ENCODE peak calls at places on chromosomes 2 and 18, in seven cellular contexts. Z is MG63, U is activated T-cell treated with anti-CD3 and anti-CD28 coated beads for 1 hour, N is K562, K is KBM-7, Y is psoas muscle, W is AG10803. S is an unnamed sample.

GRCh38 chr2:66846887-66847286 is 412.0 kb downstream of the MEIS1 start:
- DNase-seq in Z (no peak), U (no peak), N (no peak), K (no peak), Y (no peak), W (no peak), S (no peak)

GRCh38 chr18:34729740-34730338 is 19.7 kb downstream of the DTNA start:
- DNase-seq in Z (no peak), U (no peak), N (no peak), K (no peak), Y (no peak), W (no peak), S (no peak)

GRCh38 chr2:25090801-25091200 is 48.9 kb downstream of the EFR3B start:
- DNase-seq in Z (no peak), U (no peak), N (no peak), K (no peak), Y (no peak), W (no peak), S (no peak)

GRCh38 chr18:38241736-38242135 is 676.1 kb upstream of the CELF4 start:
- DNase-seq in Z (peak), U (no peak), N (no peak), K (no peak), Y (no peak), W (peak), S (no peak)

GRCh38 chr2:46780801-46781445 is 134.7 kb downstream of the MCFD2 start:
- DNase-seq in Z (peak), U (no peak), N (peak), K (peak), Y (peak), W (peak), S (no peak)

GRCh38 chr2:19989681-19990415 is at the start of gene WDR35:
- DNase-seq in Z (peak), U (peak), N (peak), K (peak), Y (peak), W (peak), S (peak)

GRCh38 chr2:42459296-42459695 is 34.5 kb downstream of the KCNG3 start:
- DNase-seq in Z (no peak), U (no peak), N (no peak), K (no peak), Y (no peak), W (no peak), S (no peak)

GRCh38 chr2:28437142-28437835 is 44.6 kb downstream of the FOSL2 start:
- DNase-seq in Z (no peak), U (no peak), N (no peak), K (no peak), Y (peak), W (peak), S (no peak)

GRCh38 chr2:149991576-149991975 is 404.0 kb upstream of the MMADHC start:
- DNase-seq in Z (no peak), U (no peak), N (no peak), K (no peak), Y (no peak), W (peak), S (no peak)

GRCh38 chr2:74653589-74653984 is 460 bp upstream of the SEMA4F start:
- DNase-seq in Z (no peak), U (no peak), N (no peak), K (no peak), Y (no peak), W (peak), S (no peak)

GRCh38 chr2:101985793-101986164 is 6.0 kb upstream of the IL1R2 start:
- DNase-seq in Z (no peak), U (no peak), N (no peak), K (no peak), Y (no peak), W (no peak), S (no peak)

GRCh38 chr2:179410552-179411356 is 146.1 kb upstream of the SESTD1 start:
- DNase-seq in Z (peak), U (no peak), N (peak), K (peak), Y (peak), W (peak), S (no peak)

GRCh38 chr18:36809590-36810381 is 19.0 kb downstream of the TPGS2 start:
- DNase-seq in Z (peak), U (no peak), N (peak), K (peak), Y (no peak), W (peak), S (peak)

GRCh38 chr2:9201185-9201891 is 5.3 kb upstream of the ASAP2 start:
- DNase-seq in Z (no peak), U (no peak), N (peak), K (no peak), Y (no peak), W (peak), S (no peak)

GRCh38 chr2:100018794-100019193 is 123.6 kb downstream of the AFF3 start:
- DNase-seq in Z (peak), U (no peak), N (no peak), K (no peak), Y (no peak), W (peak), S (no peak)

GRCh38 chr18:76496200-76496890 is 1.3 kb upstream of the ZNF516 start:
- DNase-seq in Z (no peak), U (peak), N (peak), K (peak), Y (peak), W (peak), S (no peak)